ENCODE peak calls at places on chromosomes 2 and 18, in four cellular contexts. Y is lower lobe of right lung, J is thoracic aorta, K is stomach. T is an unnamed sample.

GRCh38 chr2:45982096-45982495 is 315.1 kb upstream of the EPAS1 start:
- DNase-seq in K (no peak), J (no peak), Y (no peak), T (no peak)

GRCh38 chr2:64649626-64650025 is 4.1 kb downstream of the SERTAD2 start:
- DNase-seq in K (peak; percentile 45), J (no peak), Y (no peak), T (no peak)

GRCh38 chr2:240993446-240994160 is 4.8 kb upstream of the SNED1 start:
- DNase-seq in K (no peak), Y (peak; percentile 41), J (no peak), T (no peak)

GRCh38 chr2:221063568-221063967 is 508.5 kb downstream of the EPHA4 start:
- DNase-seq in Y (no peak), K (no peak), J (no peak), T (no peak)

GRCh38 chr2:117942551-117942950 is 71.3 kb downstream of the CCDC93 start:
- DNase-seq in J (no peak), Y (no peak), K (no peak), T (no peak)

GRCh38 chr2:219142329-219142728 is 18.3 kb downstream of the NHEJ1 start:
- DNase-seq in J (peak; percentile 22), Y (no peak), K (no peak), T (peak; percentile 29)

GRCh38 chr18:56559044-56559443 is 79.3 kb downstream of the TXNL1 start:
- DNase-seq in J (no peak), K (no peak), Y (no peak), T (no peak)

GRCh38 chr2:111701266-111701665 is 182.7 kb downstream of the ANAPC1 start:
- DNase-seq in K (no peak), Y (no peak), J (no peak), T (peak; percentile 64)

GRCh38 chr2:192957425-192957824 is 762.7 kb upstream of the TMEFF2 start:
- DNase-seq in K (no peak), J (no peak), Y (no peak), T (peak; percentile 96)

GRCh38 chr2:168851674-168852320 is 38.4 kb downstream of the SPC25 start:
- DNase-seq in Y (no peak), K (peak; percentile 28), J (no peak), T (peak; percentile 91)

GRCh38 chr2:95376311-95377215 is 25.9 kb upstream of the FAHD2A start:
- DNase-seq in J (no peak), Y (peak; percentile 28), K (no peak), T (no peak)

GRCh38 chr2:236862961-236863728 is 222.5 kb upstream of the COPS8 start:
- DNase-seq in J (no peak), Y (no peak), K (peak; percentile 14), T (peak; percentile 77)

GRCh38 chr2:20353597-20353996 is 3.0 kb upstream of the PUM2 start:
- DNase-seq in Y (no peak), K (no peak), J (no peak), T (peak; percentile 76)

GRCh38 chr2:84526562-84526961 is 10.3 kb downstream of the DNAH6 start:
- DNase-seq in Y (no peak), J (no peak), K (no peak), T (no peak)

GRCh38 chr2:20471902-20472559 is 25.2 kb downstream of the RHOB start:
- DNase-seq in Y (no peak), J (no peak), K (no peak), T (peak; percentile 54)

GRCh38 chr2:17752892-17753802 is 463 bp downstream of the SMC6 start:
- DNase-seq in J (no peak), Y (peak; percentile 75), K (peak; percentile 56), T (no peak)

GRCh38 chr2:101518470-101519172 is 43.7 kb upstream of the RFX8 start:
- DNase-seq in K (peak; percentile 61), Y (no peak), J (no peak), T (no peak)

GRCh38 chr2:147500229-147500628 is 344.6 kb upstream of the ACVR2A start:
- DNase-seq in Y (no peak), J (no peak), K (no peak), T (no peak)

GRCh38 chr2:151682459-151683003 is 51.7 kb downstream of the NEB start:
- DNase-seq in Y (no peak), K (no peak), J (no peak), T (no peak)

GRCh38 chr2:97673915-97674283 is 4.4 kb downstream of the C2orf92 start:
- DNase-seq in K (no peak), Y (no peak), J (no peak), T (no peak)

GRCh38 chr2:54608224-54608623 is 115.2 kb upstream of the EML6 start:
- DNase-seq in K (no peak), Y (no peak), J (no peak), T (no peak)
- H3K4me1 ChIP-seq in K (peaks cover 90% of the 10 kb centered on the region), Y (peaks cover 61% of the 10 kb centered on the region), J (peaks cover 27% of the 10 kb centered on the region), T (no peaks in the 10 kb centered on the region)

GRCh38 chr18:5744659-5745058 is 150.7 kb downstream of the TMEM200C start:
- DNase-seq in Y (no peak), J (no peak), K (no peak), T (no peak)
- TF ChIP-seq CTCF in Y (no peak), J (no peak), K (no peak), T (no peak)

DNA sequence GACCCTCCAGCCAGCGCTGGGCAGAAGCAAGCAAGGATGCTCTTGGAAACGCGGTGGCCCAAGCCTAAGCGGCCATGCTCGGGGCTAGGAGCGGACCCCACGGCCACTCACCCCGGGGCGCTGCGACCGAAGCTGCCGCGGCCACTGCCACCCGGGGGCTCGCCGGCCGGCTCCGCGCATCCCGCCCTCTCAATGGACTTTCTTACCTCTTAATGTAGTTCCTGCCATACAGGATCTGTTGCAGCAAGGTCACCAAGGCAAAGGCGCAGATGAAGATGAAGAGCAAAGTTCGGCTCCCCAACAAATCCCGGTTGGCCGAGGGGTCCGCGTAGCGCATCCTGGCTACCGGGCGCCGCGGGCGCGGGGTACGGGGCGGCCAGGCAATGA is 688 bp downstream of the ST8SIA5 start:
- DNase-seq in Y (no peak), K (no peak), J (no peak), T (no peak)
- H3K27me3 ChIP-seq in Y (peaks cover 66% of the 10 kb centered on the region), K (peaks cover 52% of the 10 kb centered on the region), J (no peaks in the 10 kb centered on the region), T (peaks cover 88% of the 10 kb centered on the region)

GRCh38 chr2:216663846-216664245 is 30.6 kb downstream of the IGFBP2 start:
- DNase-seq in K (no peak), Y (no peak), J (no peak), T (no peak)

GRCh38 chr2:216661051-216661450 is 27.8 kb downstream of the IGFBP2 start:
- DNase-seq in K (no peak), J (no peak), Y (no peak), T (no peak)

GRCh38 chr2:216664593-216665034 is 30.7 kb downstream of the IGFBP5 start:
- DNase-seq in J (no peak), K (peak; percentile 42), Y (no peak), T (peak; percentile 73)

GRCh38 chr2:216661639-216662375 is 28.6 kb downstream of the IGFBP2 start:
- DNase-seq in K (no peak), Y (no peak), J (no peak), T (no peak)

DNA sequence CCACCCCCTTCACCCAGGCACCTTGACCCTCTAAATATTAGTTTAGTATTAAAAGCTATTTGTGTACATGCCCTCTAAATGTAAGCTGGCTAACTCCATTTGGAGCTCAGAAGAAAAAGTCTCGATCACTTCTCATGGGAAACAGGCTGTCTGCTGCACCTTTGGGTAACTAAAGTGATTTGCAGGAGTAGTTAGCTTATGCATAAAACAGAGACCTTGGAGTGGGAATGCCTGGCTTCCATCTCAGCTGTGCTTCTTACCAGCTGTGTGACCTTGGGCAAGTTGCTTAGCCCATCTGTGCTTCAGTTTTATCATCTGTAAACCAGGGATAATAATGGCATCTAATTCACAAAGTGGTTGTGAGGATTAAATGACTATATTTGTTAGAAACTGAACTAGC is 29.9 kb downstream of the IGFBP2 start:
- DNase-seq in K (no peak), Y (no peak), J (no peak), T (no peak)
- H3K4me1 ChIP-seq in K (peaks cover 43% of the 10 kb centered on the region), Y (peaks cover 14% of the 10 kb centered on the region), J (peaks cover 5% of the 10 kb centered on the region), T (peaks cover 16% of the 10 kb centered on the region)

DNA sequence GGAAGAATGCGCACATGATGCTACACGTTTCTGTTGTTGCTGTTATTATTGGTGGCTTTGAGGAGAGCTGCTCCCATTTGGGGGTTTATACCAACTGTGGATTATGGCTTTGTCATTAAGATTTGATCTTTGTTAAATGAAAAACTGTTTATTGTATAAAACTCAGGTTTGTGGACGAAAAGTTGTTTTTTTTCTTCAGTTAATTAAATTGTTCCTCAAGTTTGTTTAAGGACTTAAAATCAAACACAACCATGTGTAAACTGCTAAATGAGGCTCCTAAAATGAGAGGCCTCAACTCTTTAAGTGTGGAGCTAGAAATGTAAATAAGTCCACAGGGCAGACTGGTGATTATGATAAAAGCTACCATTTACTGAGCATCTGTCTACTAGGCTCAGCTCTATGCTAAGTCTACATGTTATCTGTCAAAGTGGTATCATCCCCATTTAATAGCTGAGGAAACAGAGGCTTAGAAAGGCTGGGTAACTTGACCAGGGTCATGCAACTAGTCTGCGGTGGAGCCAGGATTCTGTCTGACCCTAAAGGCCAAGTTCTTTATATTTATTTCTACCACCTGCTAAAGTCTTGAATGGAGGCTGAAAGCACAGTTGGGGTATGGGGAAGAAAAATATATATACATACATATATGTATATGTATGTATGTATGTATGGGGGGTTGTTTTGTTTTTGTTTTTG is 4.1 kb downstream of the MYCN start:
- DNase-seq in Y (no peak), J (no peak), K (no peak), T (no peak)
- TF ChIP-seq CTCF in Y (no peak), J (no peak), K (no peak), T (no peak)

DNA sequence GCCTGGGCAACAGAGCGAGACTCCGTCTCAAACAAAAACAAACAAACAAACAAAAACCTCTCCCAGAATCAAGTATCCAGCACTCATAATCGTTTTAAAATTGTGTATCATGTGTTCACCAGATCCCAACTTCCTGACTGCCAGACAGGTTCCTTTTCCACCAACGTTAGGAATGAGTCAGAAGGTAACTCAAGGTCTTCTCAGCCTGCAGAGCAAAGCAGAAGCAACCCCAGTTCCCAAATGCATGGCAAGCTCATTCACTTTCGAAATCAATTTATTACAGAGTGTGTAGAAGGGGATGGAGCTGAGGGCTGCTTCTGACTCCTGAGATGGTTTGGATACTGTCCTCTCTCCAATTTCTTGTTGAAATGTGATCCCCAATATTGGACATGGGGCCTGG is 114.6 kb downstream of the PIEZO2 start:
- DNase-seq in J (no peak), Y (no peak), K (no peak), T (no peak)
- H3K27me3 ChIP-seq in J (no peaks in the 10 kb centered on the region), Y (no peaks in the 10 kb centered on the region), K (no peaks in the 10 kb centered on the region), T (no peaks in the 10 kb centered on the region)

GRCh38 chr2:121094845-121095244 is 190.2 kb downstream of the TFCP2L1 start:
- DNase-seq in Y (no peak), J (no peak), K (no peak), T (peak; percentile 31)
- H3K4me1 ChIP-seq in Y (peaks cover 5% of the 10 kb centered on the region), J (no peaks in the 10 kb centered on the region), K (peaks cover 9% of the 10 kb centered on the region), T (peaks cover 3% of the 10 kb centered on the region)